ENCODE peak calls at places on chromosomes 13 and 19, in five cellular contexts. One of them, this sample, is unnamed.

GRCh38 chr13:43472344-43472743 is 314.4 kb downstream of the ENOX1 start:
- DNase-seq in ovary: no peak
- DNase-seq in A549: no peak
- DNase-seq in AG04449: no peak
- DNase-seq in heart right ventricle: no peak
- DNase-seq in this sample: no peak

GRCh38 chr13:98325724-98326123 is 148.7 kb upstream of the RNF113B start:
- DNase-seq in ovary: no peak
- DNase-seq in A549: no peak
- DNase-seq in AG04449: no peak
- DNase-seq in heart right ventricle: no peak
- DNase-seq in this sample: no peak

GRCh38 chr19:36962346-36962745 is 46.2 kb downstream of the ZNF568 start:
- DNase-seq in ovary: no peak
- DNase-seq in A549: no peak
- DNase-seq in AG04449: no peak
- DNase-seq in heart right ventricle: no peak
- DNase-seq in this sample: no peak

GRCh38 chr19:13925990-13926389 is 12.2 kb downstream of the PODNL1 start:
- DNase-seq in ovary: no peak
- DNase-seq in A549: no peak
- DNase-seq in AG04449: no peak
- DNase-seq in heart right ventricle: no peak
- DNase-seq in this sample: no peak

GRCh38 chr13:24622481-24622880 is 57.7 kb upstream of the ATP12A start:
- DNase-seq in ovary: no peak
- DNase-seq in A549: no peak
- DNase-seq in AG04449: no peak
- DNase-seq in heart right ventricle: no peak
- DNase-seq in this sample: no peak

GRCh38 chr19:36436531-36436930 is 18.1 kb upstream of the ZFP82 start:
- DNase-seq in ovary: no peak
- DNase-seq in A549: peak; percentile 38
- DNase-seq in AG04449: no peak
- DNase-seq in heart right ventricle: no peak
- DNase-seq in this sample: no peak

GRCh38 chr13:59088716-59089115 is 1075.0 kb downstream of the DIAPH3 start:
- DNase-seq in ovary: no peak
- DNase-seq in A549: no peak
- DNase-seq in AG04449: no peak
- DNase-seq in heart right ventricle: no peak
- DNase-seq in this sample: no peak

GRCh38 chr19:3295581-3295980 is 70.8 kb upstream of the NFIC start:
- DNase-seq in ovary: no peak
- DNase-seq in A549: no peak
- DNase-seq in AG04449: no peak
- DNase-seq in heart right ventricle: no peak
- DNase-seq in this sample: no peak

GRCh38 chr19:28567834-28568233 is 645.1 kb downstream of the UQCRFS1 start:
- DNase-seq in ovary: no peak
- DNase-seq in A549: no peak
- DNase-seq in AG04449: no peak
- DNase-seq in heart right ventricle: no peak
- DNase-seq in this sample: no peak

GRCh38 chr19:4984448-4984990 is 15.6 kb downstream of the KDM4B start:
- DNase-seq in ovary: no peak
- DNase-seq in A549: no peak
- DNase-seq in AG04449: no peak
- DNase-seq in heart right ventricle: no peak
- DNase-seq in this sample: no peak

GRCh38 chr13:48303331-48304131 is at the start of gene RB1:
- DNase-seq in ovary: peak; percentile 93
- DNase-seq in A549: peak; percentile 88
- DNase-seq in AG04449: no peak
- DNase-seq in heart right ventricle: peak; percentile 94
- DNase-seq in this sample: peak; percentile 41
- TF ChIP-seq CTCF in ovary: no peak
- TF ChIP-seq CTCF in A549: no peak
- TF ChIP-seq CTCF in AG04449: no peak
- TF ChIP-seq CTCF in heart right ventricle: no peak
- TF ChIP-seq CTCF in this sample: no peak

DNA sequence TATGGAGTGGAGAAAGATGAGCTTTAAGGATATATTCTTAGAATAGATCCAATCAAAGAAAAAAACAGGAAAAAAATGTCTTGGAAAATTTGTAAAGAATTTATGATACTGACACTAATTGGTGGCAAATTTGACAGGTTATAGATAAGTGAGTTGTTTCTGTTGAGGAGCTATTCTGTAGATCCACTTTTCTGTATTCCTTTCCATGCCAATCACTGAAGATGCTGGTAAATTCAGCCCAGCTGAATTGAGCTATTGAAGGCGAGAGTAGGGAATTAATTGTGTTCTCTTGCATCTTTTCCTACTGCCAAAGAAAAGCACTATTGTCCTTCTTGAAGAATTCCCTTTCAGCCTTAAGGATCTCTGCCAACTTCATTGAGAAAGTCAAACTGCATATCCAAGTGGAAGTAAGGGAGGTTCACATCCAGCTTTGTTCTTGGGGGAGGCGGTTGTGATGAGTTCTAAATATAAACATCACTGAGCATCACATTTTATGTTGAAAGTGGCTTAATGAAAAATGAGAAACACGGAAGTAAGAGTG is 113.1 kb downstream of the PCDH9 start:
- DNase-seq in ovary: no peak
- DNase-seq in A549: no peak
- DNase-seq in AG04449: no peak
- DNase-seq in heart right ventricle: no peak
- DNase-seq in this sample: no peak
- TF ChIP-seq CTCF in ovary: no peak
- TF ChIP-seq CTCF in A549: no peak
- TF ChIP-seq CTCF in AG04449: no peak
- TF ChIP-seq CTCF in heart right ventricle: no peak
- TF ChIP-seq CTCF in this sample: no peak

GRCh38 chr19:11887618-11888531 is at the start of gene ZNF69:
- DNase-seq in ovary: peak; percentile 84
- DNase-seq in A549: no peak
- DNase-seq in AG04449: no peak
- DNase-seq in heart right ventricle: peak; percentile 90
- DNase-seq in this sample: peak; percentile 69
- TF ChIP-seq CTCF in ovary: no peak
- TF ChIP-seq CTCF in A549: no peak
- TF ChIP-seq CTCF in AG04449: peak; percentile 38
- TF ChIP-seq CTCF in heart right ventricle: no peak
- TF ChIP-seq CTCF in this sample: peak; percentile 10

DNA sequence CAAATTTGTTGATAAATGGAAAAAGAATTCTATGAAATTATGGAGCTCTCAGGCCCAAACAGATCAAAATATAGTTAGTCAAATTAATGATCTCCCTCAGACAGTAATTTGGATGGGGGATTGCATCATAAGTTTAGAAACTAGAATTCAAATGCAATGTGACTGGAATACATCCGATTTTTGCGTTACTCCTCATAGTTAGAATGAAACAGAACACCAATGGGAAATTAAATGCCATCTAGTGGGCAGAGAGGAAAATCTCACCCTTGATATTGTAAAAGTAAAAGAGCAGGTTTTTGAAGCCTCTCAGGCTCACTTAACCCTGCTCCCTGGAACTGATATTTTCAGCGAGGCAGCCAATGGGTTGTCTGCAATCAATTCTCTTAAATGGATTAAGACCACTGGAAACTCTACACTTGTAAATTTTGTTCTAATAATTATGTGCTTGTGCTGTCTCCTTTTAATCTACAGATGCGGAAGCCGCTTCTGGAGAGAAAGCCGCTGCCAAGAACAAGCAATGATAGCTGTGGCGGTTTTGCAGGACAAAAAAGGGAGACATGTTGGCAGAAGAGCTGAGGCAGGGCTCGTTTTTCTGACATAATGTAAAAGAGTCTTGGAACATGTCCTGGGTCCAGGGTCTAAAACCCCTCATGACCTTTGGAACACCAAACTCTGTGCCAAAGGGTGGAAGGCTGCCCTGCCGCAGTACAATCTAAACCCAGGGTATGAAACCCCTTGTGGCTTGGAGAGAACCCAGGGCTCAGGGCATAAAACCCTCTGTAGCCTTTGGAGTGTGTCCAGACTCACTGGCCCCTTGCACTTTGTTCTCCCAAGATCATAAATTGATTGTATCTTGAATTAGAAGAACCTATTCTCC is 12.9 kb downstream of the ZNF417 start:
- DNase-seq in ovary: no peak
- DNase-seq in A549: peak; percentile 43
- DNase-seq in AG04449: peak; percentile 9
- DNase-seq in heart right ventricle: no peak
- DNase-seq in this sample: no peak
- TF ChIP-seq CTCF in ovary: no peak
- TF ChIP-seq CTCF in A549: peak; percentile 24
- TF ChIP-seq CTCF in AG04449: peak; percentile 27
- TF ChIP-seq CTCF in heart right ventricle: peak; percentile 54
- TF ChIP-seq CTCF in this sample: peak; percentile 55

GRCh38 chr13:40152145-40152544 is 496.7 kb downstream of the COG6 start:
- DNase-seq in ovary: no peak
- DNase-seq in A549: peak; percentile 63
- DNase-seq in AG04449: no peak
- DNase-seq in heart right ventricle: no peak
- DNase-seq in this sample: no peak
- TF ChIP-seq CTCF in ovary: no peak
- TF ChIP-seq CTCF in A549: no peak
- TF ChIP-seq CTCF in AG04449: no peak
- TF ChIP-seq CTCF in heart right ventricle: no peak
- TF ChIP-seq CTCF in this sample: no peak